ENCODE peak calls at places on chromosomes 3 and 15, in five cellular contexts. H is AG09319; J is lung microvascular endothelial cell; Y is stimulated activated naive CD4-positive, alpha-beta T cell; N is astrocyte of the spinal cord. K is an unnamed sample.

GRCh38 chr15:96365781-96366525 is 35.5 kb downstream of the NR2F2 start:
- DNase-seq in Y (no peak), N (no peak), H (no peak), J (no peak), K (no peak)

GRCh38 chr15:100900136-100900894 is 18.8 kb upstream of the LRRK1 start:
- DNase-seq in N (no peak), Y (no peak), H (no peak), J (no peak), K (no peak)

GRCh38 chr3:23314981-23315805 is 112.1 kb downstream of the UBE2E2 start:
- DNase-seq in J (no peak), N (peak; percentile 16), Y (no peak), H (no peak), K (peak; percentile 15)

GRCh38 chr15:25787855-25788521 is 75.1 kb downstream of the ATP10A start:
- DNase-seq in N (no peak), Y (no peak), J (no peak), H (no peak), K (no peak)

GRCh38 chr3:158312560-158313141 is 202.8 kb downstream of the RSRC1 start:
- DNase-seq in J (no peak), Y (no peak), H (no peak), N (no peak), K (no peak)

GRCh38 chr15:43249699-43250203 is 17.0 kb downstream of the TGM5 start:
- DNase-seq in H (peak; percentile 24), J (peak; percentile 57), N (peak; percentile 92), Y (no peak), K (peak; percentile 52)

GRCh38 chr3:134794950-134795775 is at the start of gene EPHB1:
- DNase-seq in N (peak; percentile 93), Y (no peak), H (peak; percentile 92), J (peak; percentile 88), K (peak; percentile 87)

GRCh38 chr3:151228291-151229125 is 25.5 kb upstream of the GPR171 start:
- DNase-seq in J (peak; percentile 54), N (peak; percentile 76), Y (no peak), H (peak; percentile 25), K (peak; percentile 65)

GRCh38 chr3:14241716-14242115 is 63.1 kb downstream of the LSM3 start:
- DNase-seq in J (no peak), Y (no peak), N (no peak), H (no peak), K (no peak)

GRCh38 chr15:25715536-25716413 is 147.4 kb downstream of the ATP10A start:
- DNase-seq in N (no peak), J (no peak), Y (no peak), H (no peak), K (no peak)

GRCh38 chr3:192571197-192571791 is 156.0 kb downstream of the FGF12 start:
- DNase-seq in H (no peak), Y (no peak), J (peak; percentile 50), N (peak; percentile 57), K (peak; percentile 56)

GRCh38 chr3:52774901-52775864 is 2.2 kb upstream of the ITIH1 start:
- DNase-seq in H (no peak), Y (no peak), J (no peak), N (no peak), K (no peak)

GRCh38 chr15:98801234-98801561 is 152.9 kb downstream of the IGF1R start:
- DNase-seq in J (peak; percentile 32), N (no peak), H (no peak), Y (peak; percentile 3), K (no peak)

K was measured in fibroblast of pulmonary artery.